ENCODE peak calls at places on chromosomes 12 and 14, in four cellular contexts. R is GM12865; X is body of pancreas; N is activated CD8-positive, alpha-beta memory T cell treated with anti-CD3 and anti-CD28 coated beads, Interleukin-2, amount 50 U/mL, for 48 hours. Q is an unnamed sample.

GRCh38 chr12:40752011-40752410 is 59.8 kb downstream of the CNTN1 start:
- DNase-seq in R (no peak), X (no peak), N (no peak), Q (no peak)

GRCh38 chr14:36505193-36505815 is 14.7 kb downstream of the NKX2-1 start:
- DNase-seq in R (no peak), X (no peak), N (peak; percentile 64), Q (no peak)

GRCh38 chr12:2797721-2798418 is 3.1 kb downstream of the FKBP4 start:
- DNase-seq in R (no peak), X (peak; percentile 63), N (no peak), Q (no peak)

GRCh38 chr12:857611-858010 is 91.9 kb downstream of the RAD52 start:
- DNase-seq in R (no peak), X (no peak), N (no peak), Q (no peak)

GRCh38 chr14:60233251-60233650 is 15.8 kb upstream of the PPM1A start:
- DNase-seq in R (no peak), X (no peak), N (no peak), Q (no peak)

GRCh38 chr14:84397621-84398020 is 1132.3 kb upstream of the FLRT2 start:
- DNase-seq in R (no peak), X (no peak), N (no peak), Q (no peak)

GRCh38 chr12:52126605-52127578 is 47.4 kb downstream of the SMIM41 start:
- DNase-seq in R (no peak), X (no peak), N (no peak), Q (no peak)

GRCh38 chr14:81062816-81063215 is 107.4 kb downstream of the TSHR start:
- DNase-seq in R (peak; percentile 42), X (no peak), N (no peak), Q (peak; percentile 66)

GRCh38 chr14:99727096-99727870 is 43.2 kb downstream of the CYP46A1 start:
- DNase-seq in R (no peak), X (peak; percentile 7), N (peak; percentile 39), Q (no peak)

GRCh38 chr14:100408350-100409015 is 85.3 kb downstream of the SLC25A47 start:
- DNase-seq in R (no peak), X (peak; percentile 34), N (no peak), Q (peak; percentile 84)

Q was measured in MV-4-11.